ENCODE peak calls at places on chromosomes 16 and 17, in six cellular contexts. J, W, M, U, S and P are unnamed samples.

GRCh38 chr17:52378860-52379259 is 220.3 kb upstream of the CA10 start:
- DNase-seq in W (no peak), U (no peak), S (no peak), M (no peak), J (no peak), P (no peak)

GRCh38 chr17:77656054-77656453 is 302.4 kb upstream of the TNRC6C start:
- DNase-seq in M (no peak), U (no peak), J (no peak), S (no peak), W (no peak), P (no peak)

GRCh38 chr17:4573682-4574081 is 10.6 kb upstream of the SMTNL2 start:
- DNase-seq in U (no peak), W (no peak), M (no peak), J (no peak), S (no peak), P (no peak)

GRCh38 chr17:43723697-43724359 is 34.8 kb downstream of the SOST start:
- DNase-seq in J (no peak), W (no peak), U (peak), S (no peak), M (no peak), P (peak)

GRCh38 chr16:3589441-3589921 is 12.3 kb upstream of the NLRC3 start:
- DNase-seq in W (no peak), J (no peak), M (no peak), S (no peak), U (no peak), P (no peak)

GRCh38 chr16:87367556-87367955 is 16.0 kb downstream of the FBXO31 start:
- DNase-seq in U (no peak), M (no peak), W (no peak), S (no peak), J (no peak), P (no peak)

GRCh38 chr17:80927791-80928216 is 63.8 kb upstream of the CHMP6 start:
- DNase-seq in S (no peak), J (no peak), U (no peak), M (no peak), W (no peak), P (peak)

GRCh38 chr16:21184834-21185233 is 26.4 kb downstream of the LDAF1 start:
- DNase-seq in M (no peak), S (no peak), W (no peak), U (no peak), J (no peak), P (no peak)

GRCh38 chr16:1366060-1366711 is 14.5 kb downstream of the GNPTG start:
- DNase-seq in S (no peak), M (no peak), W (no peak), U (no peak), J (no peak), P (no peak)

GRCh38 chr16:87784812-87785211 is 19.0 kb upstream of the KLHDC4 start:
- DNase-seq in J (no peak), U (no peak), M (no peak), W (no peak), S (no peak), P (peak)

GRCh38 chr16:3122926-3123570 is 10.7 kb downstream of the ZNF205 start:
- DNase-seq in J (no peak), M (no peak), W (no peak), S (no peak), U (no peak), P (no peak)

GRCh38 chr17:6676802-6677157 is 25.2 kb downstream of the C17orf100 start:
- DNase-seq in M (no peak), J (no peak), W (no peak), S (no peak), U (no peak), P (no peak)

GRCh38 chr17:74754832-74755231 is 6.4 kb downstream of the NHERF1 start:
- DNase-seq in M (no peak), W (no peak), S (no peak), U (no peak), J (no peak), P (no peak)

GRCh38 chr17:28871056-28871579 is 16.3 kb downstream of the ERAL1 start:
- DNase-seq in W (no peak), J (no peak), U (no peak), S (no peak), M (no peak), P (no peak)

GRCh38 chr16:20910781-20911321 is 10.3 kb downstream of the LYRM1 start:
- DNase-seq in W (no peak), S (no peak), U (no peak), M (no peak), J (no peak), P (peak)

GRCh38 chr16:35141303-35141702 is 1681.9 kb downstream of the TP53TG3F start:
- DNase-seq in J (no peak), U (no peak), S (no peak), M (no peak), W (no peak), P (no peak)

GRCh38 chr17:56917559-56918296 is 3.9 kb upstream of the TRIM25 start:
- DNase-seq in J (no peak), M (no peak), W (no peak), U (no peak), S (no peak), P (no peak)

GRCh38 chr17:56571456-56571855 is 22.0 kb upstream of the NOG start:
- DNase-seq in J (no peak), U (no peak), S (no peak), M (no peak), W (no peak), P (no peak)

GRCh38 chr17:64441772-64442549 is 7.0 kb upstream of the MILR1 start:
- DNase-seq in U (peak), J (no peak), M (no peak), S (peak), W (no peak), P (peak)

GRCh38 chr17:6303664-6304063 is 131.3 kb downstream of the AIPL1 start:
- DNase-seq in J (peak), W (no peak), U (no peak), M (no peak), S (no peak), P (no peak)

GRCh38 chr17:57655564-57655963 is 89.5 kb downstream of the CCDC182 start:
- DNase-seq in J (no peak), U (no peak), S (no peak), W (no peak), M (no peak), P (no peak)

GRCh38 chr17:79678091-79678731 is 52.5 kb upstream of the ENPP7 start:
- DNase-seq in W (no peak), U (no peak), S (no peak), M (no peak), J (no peak), P (no peak)

GRCh38 chr17:41329279-41329925 is 13.9 kb upstream of the KRTAP17-1 start:
- DNase-seq in W (peak), S (peak), J (peak), M (peak), U (no peak), P (peak)